ENCODE peak calls at places on chromosome 11, in nine cellular contexts. One of them, this sample, is unnamed.

GRCh38 chr11:69674267-69674885 is 777 bp downstream of the LTO1 start:
- DNase-seq in MM.1S: no peak
- DNase-seq in psoas muscle: peak
- DNase-seq in lung: no peak
- DNase-seq in esophagus squamous epithelium: no peak
- DNase-seq in AG04449: peak
- DNase-seq in CD4-positive, alpha-beta memory T cell: no peak
- DNase-seq in mucosa of descending colon: no peak
- DNase-seq in RWPE2: no peak
- DNase-seq in this sample: no peak

GRCh38 chr11:86182976-86183584 is 61.5 kb upstream of the EED start:
- DNase-seq in esophagus squamous epithelium: no peak
- DNase-seq in mucosa of descending colon: peak
- DNase-seq in psoas muscle: no peak
- DNase-seq in lung: no peak
- DNase-seq in CD4-positive, alpha-beta memory T cell: peak
- DNase-seq in MM.1S: peak
- DNase-seq in RWPE2: peak
- DNase-seq in AG04449: no peak
- DNase-seq in this sample: no peak

GRCh38 chr11:134750619-134751018 is 338.6 kb upstream of the B3GAT1 start:
- DNase-seq in MM.1S: no peak
- DNase-seq in esophagus squamous epithelium: no peak
- DNase-seq in CD4-positive, alpha-beta memory T cell: no peak
- DNase-seq in mucosa of descending colon: no peak
- DNase-seq in RWPE2: no peak
- DNase-seq in lung: no peak
- DNase-seq in AG04449: no peak
- DNase-seq in psoas muscle: no peak
- DNase-seq in this sample: no peak

GRCh38 chr11:83330303-83330702 is 44.1 kb upstream of the CCDC90B start:
- DNase-seq in esophagus squamous epithelium: no peak
- DNase-seq in RWPE2: no peak
- DNase-seq in AG04449: no peak
- DNase-seq in psoas muscle: no peak
- DNase-seq in CD4-positive, alpha-beta memory T cell: no peak
- DNase-seq in lung: no peak
- DNase-seq in mucosa of descending colon: no peak
- DNase-seq in MM.1S: no peak
- DNase-seq in this sample: no peak

GRCh38 chr11:2202900-2203439 is 31.4 kb upstream of the TH start:
- DNase-seq in RWPE2: peak
- DNase-seq in lung: no peak
- DNase-seq in MM.1S: no peak
- DNase-seq in mucosa of descending colon: peak
- DNase-seq in AG04449: no peak
- DNase-seq in psoas muscle: peak
- DNase-seq in esophagus squamous epithelium: no peak
- DNase-seq in CD4-positive, alpha-beta memory T cell: no peak
- DNase-seq in this sample: no peak

GRCh38 chr11:18527512-18527911 is 770 bp upstream of the TSG101 start:
- DNase-seq in lung: no peak
- DNase-seq in psoas muscle: no peak
- DNase-seq in esophagus squamous epithelium: no peak
- DNase-seq in MM.1S: peak
- DNase-seq in AG04449: no peak
- DNase-seq in CD4-positive, alpha-beta memory T cell: no peak
- DNase-seq in mucosa of descending colon: no peak
- DNase-seq in RWPE2: no peak
- DNase-seq in this sample: no peak

GRCh38 chr11:131672191-131672590 is 301.8 kb downstream of the NTM start:
- DNase-seq in esophagus squamous epithelium: no peak
- DNase-seq in mucosa of descending colon: no peak
- DNase-seq in CD4-positive, alpha-beta memory T cell: no peak
- DNase-seq in MM.1S: no peak
- DNase-seq in psoas muscle: no peak
- DNase-seq in AG04449: no peak
- DNase-seq in lung: no peak
- DNase-seq in RWPE2: peak
- DNase-seq in this sample: no peak

GRCh38 chr11:27347949-27348879 is 14.8 kb downstream of the CCDC34 start:
- DNase-seq in mucosa of descending colon: no peak
- DNase-seq in lung: no peak
- DNase-seq in RWPE2: no peak
- DNase-seq in psoas muscle: no peak
- DNase-seq in AG04449: no peak
- DNase-seq in esophagus squamous epithelium: no peak
- DNase-seq in CD4-positive, alpha-beta memory T cell: no peak
- DNase-seq in MM.1S: no peak
- DNase-seq in this sample: no peak

GRCh38 chr11:94623120-94623735 is 56.1 kb downstream of the PIWIL4 start:
- DNase-seq in MM.1S: peak
- DNase-seq in CD4-positive, alpha-beta memory T cell: peak
- DNase-seq in RWPE2: no peak
- DNase-seq in esophagus squamous epithelium: no peak
- DNase-seq in psoas muscle: no peak
- DNase-seq in lung: peak
- DNase-seq in AG04449: peak
- DNase-seq in mucosa of descending colon: no peak
- DNase-seq in this sample: peak

GRCh38 chr11:11731311-11732083 is 109.7 kb upstream of the GALNT18 start:
- DNase-seq in AG04449: peak
- DNase-seq in mucosa of descending colon: no peak
- DNase-seq in psoas muscle: no peak
- DNase-seq in MM.1S: no peak
- DNase-seq in RWPE2: no peak
- DNase-seq in CD4-positive, alpha-beta memory T cell: no peak
- DNase-seq in esophagus squamous epithelium: no peak
- DNase-seq in lung: no peak
- DNase-seq in this sample: no peak

GRCh38 chr11:61059260-61059752 is 43.0 kb upstream of the CD5 start:
- DNase-seq in MM.1S: no peak
- DNase-seq in psoas muscle: no peak
- DNase-seq in mucosa of descending colon: no peak
- DNase-seq in lung: no peak
- DNase-seq in RWPE2: no peak
- DNase-seq in CD4-positive, alpha-beta memory T cell: no peak
- DNase-seq in AG04449: no peak
- DNase-seq in esophagus squamous epithelium: no peak
- DNase-seq in this sample: no peak

GRCh38 chr11:11709447-11710239 is 87.8 kb upstream of the GALNT18 start:
- DNase-seq in AG04449: no peak
- DNase-seq in MM.1S: no peak
- DNase-seq in psoas muscle: no peak
- DNase-seq in mucosa of descending colon: no peak
- DNase-seq in CD4-positive, alpha-beta memory T cell: no peak
- DNase-seq in RWPE2: no peak
- DNase-seq in esophagus squamous epithelium: no peak
- DNase-seq in lung: no peak
- DNase-seq in this sample: no peak

GRCh38 chr11:117703209-117703608 is 93.8 kb downstream of the DSCAML1 start:
- DNase-seq in AG04449: no peak
- DNase-seq in esophagus squamous epithelium: no peak
- DNase-seq in MM.1S: no peak
- DNase-seq in mucosa of descending colon: no peak
- DNase-seq in CD4-positive, alpha-beta memory T cell: no peak
- DNase-seq in lung: no peak
- DNase-seq in RWPE2: no peak
- DNase-seq in psoas muscle: no peak
- DNase-seq in this sample: no peak

GRCh38 chr11:119195680-119196079 is 10.4 kb downstream of the NHERF4 start:
- DNase-seq in RWPE2: no peak
- DNase-seq in psoas muscle: no peak
- DNase-seq in lung: peak
- DNase-seq in mucosa of descending colon: peak
- DNase-seq in AG04449: no peak
- DNase-seq in MM.1S: no peak
- DNase-seq in esophagus squamous epithelium: no peak
- DNase-seq in CD4-positive, alpha-beta memory T cell: no peak
- DNase-seq in this sample: no peak

GRCh38 chr11:122647728-122648127 is 7.8 kb upstream of the UBASH3B start:
- DNase-seq in esophagus squamous epithelium: no peak
- DNase-seq in lung: no peak
- DNase-seq in psoas muscle: no peak
- DNase-seq in MM.1S: no peak
- DNase-seq in CD4-positive, alpha-beta memory T cell: no peak
- DNase-seq in RWPE2: no peak
- DNase-seq in AG04449: no peak
- DNase-seq in mucosa of descending colon: no peak
- DNase-seq in this sample: no peak

GRCh38 chr11:129643031-129643721 is 172.5 kb upstream of the TMEM45B start:
- DNase-seq in mucosa of descending colon: no peak
- DNase-seq in esophagus squamous epithelium: no peak
- DNase-seq in AG04449: no peak
- DNase-seq in psoas muscle: no peak
- DNase-seq in CD4-positive, alpha-beta memory T cell: no peak
- DNase-seq in MM.1S: no peak
- DNase-seq in lung: peak
- DNase-seq in RWPE2: peak
- DNase-seq in this sample: no peak

GRCh38 chr11:64838600-64839334 is 5.7 kb downstream of the CDC42BPG start:
- DNase-seq in AG04449: no peak
- DNase-seq in lung: no peak
- DNase-seq in psoas muscle: no peak
- DNase-seq in RWPE2: no peak
- DNase-seq in CD4-positive, alpha-beta memory T cell: no peak
- DNase-seq in mucosa of descending colon: no peak
- DNase-seq in MM.1S: no peak
- DNase-seq in esophagus squamous epithelium: no peak
- DNase-seq in this sample: no peak

GRCh38 chr11:41878158-41878557 is 418.7 kb upstream of the LRRC4C start:
- DNase-seq in AG04449: no peak
- DNase-seq in RWPE2: no peak
- DNase-seq in CD4-positive, alpha-beta memory T cell: no peak
- DNase-seq in mucosa of descending colon: no peak
- DNase-seq in MM.1S: no peak
- DNase-seq in psoas muscle: no peak
- DNase-seq in esophagus squamous epithelium: no peak
- DNase-seq in lung: no peak
- DNase-seq in this sample: no peak

GRCh38 chr11:35049906-35050531 is 89.0 kb upstream of the CD44 start:
- DNase-seq in CD4-positive, alpha-beta memory T cell: no peak
- DNase-seq in psoas muscle: no peak
- DNase-seq in RWPE2: no peak
- DNase-seq in lung: no peak
- DNase-seq in AG04449: no peak
- DNase-seq in mucosa of descending colon: no peak
- DNase-seq in MM.1S: no peak
- DNase-seq in esophagus squamous epithelium: no peak
- DNase-seq in this sample: no peak
- H3K4me3 ChIP-seq in CD4-positive, alpha-beta memory T cell: no peak
- H3K4me3 ChIP-seq in psoas muscle: no peak
- H3K4me3 ChIP-seq in RWPE2: no peak
- H3K4me3 ChIP-seq in lung: no peak
- H3K4me3 ChIP-seq in AG04449: no peak
- H3K4me3 ChIP-seq in mucosa of descending colon: no peak
- H3K4me3 ChIP-seq in MM.1S: no peak
- H3K4me3 ChIP-seq in esophagus squamous epithelium: no peak
- H3K4me3 ChIP-seq in this sample: no peak

GRCh38 chr11:3861698-3862097 is 6.2 kb downstream of the STIM1 start:
- DNase-seq in psoas muscle: no peak
- DNase-seq in MM.1S: no peak
- DNase-seq in lung: no peak
- DNase-seq in CD4-positive, alpha-beta memory T cell: no peak
- DNase-seq in esophagus squamous epithelium: no peak
- DNase-seq in AG04449: no peak
- DNase-seq in RWPE2: no peak
- DNase-seq in mucosa of descending colon: no peak
- DNase-seq in this sample: peak

GRCh38 chr11:3857628-3858027 is 2.2 kb downstream of the STIM1 start:
- DNase-seq in AG04449: no peak
- DNase-seq in mucosa of descending colon: no peak
- DNase-seq in esophagus squamous epithelium: no peak
- DNase-seq in lung: no peak
- DNase-seq in MM.1S: no peak
- DNase-seq in RWPE2: no peak
- DNase-seq in psoas muscle: no peak
- DNase-seq in CD4-positive, alpha-beta memory T cell: no peak
- DNase-seq in this sample: no peak

GRCh38 chr11:3856856-3857553 is 1.5 kb downstream of the STIM1 start:
- DNase-seq in mucosa of descending colon: no peak
- DNase-seq in RWPE2: no peak
- DNase-seq in esophagus squamous epithelium: no peak
- DNase-seq in psoas muscle: no peak
- DNase-seq in lung: no peak
- DNase-seq in CD4-positive, alpha-beta memory T cell: no peak
- DNase-seq in MM.1S: no peak
- DNase-seq in AG04449: no peak
- DNase-seq in this sample: no peak

GRCh38 chr11:3860360-3860759 is 4.9 kb downstream of the STIM1 start:
- DNase-seq in mucosa of descending colon: no peak
- DNase-seq in CD4-positive, alpha-beta memory T cell: no peak
- DNase-seq in lung: no peak
- DNase-seq in psoas muscle: no peak
- DNase-seq in esophagus squamous epithelium: no peak
- DNase-seq in AG04449: no peak
- DNase-seq in RWPE2: no peak
- DNase-seq in MM.1S: no peak
- DNase-seq in this sample: peak

GRCh38 chr11:3859373-3859881 is 4.0 kb downstream of the STIM1 start:
- DNase-seq in lung: no peak
- DNase-seq in psoas muscle: peak
- DNase-seq in esophagus squamous epithelium: no peak
- DNase-seq in RWPE2: no peak
- DNase-seq in MM.1S: peak
- DNase-seq in CD4-positive, alpha-beta memory T cell: no peak
- DNase-seq in AG04449: no peak
- DNase-seq in mucosa of descending colon: peak
- DNase-seq in this sample: no peak
- H3K4me3 ChIP-seq in lung: no peak
- H3K4me3 ChIP-seq in psoas muscle: peak
- H3K4me3 ChIP-seq in esophagus squamous epithelium: peak
- H3K4me3 ChIP-seq in RWPE2: no peak
- H3K4me3 ChIP-seq in MM.1S: peak
- H3K4me3 ChIP-seq in CD4-positive, alpha-beta memory T cell: peak
- H3K4me3 ChIP-seq in AG04449: no peak
- H3K4me3 ChIP-seq in mucosa of descending colon: no peak
- H3K4me3 ChIP-seq in this sample: peak

DNA sequence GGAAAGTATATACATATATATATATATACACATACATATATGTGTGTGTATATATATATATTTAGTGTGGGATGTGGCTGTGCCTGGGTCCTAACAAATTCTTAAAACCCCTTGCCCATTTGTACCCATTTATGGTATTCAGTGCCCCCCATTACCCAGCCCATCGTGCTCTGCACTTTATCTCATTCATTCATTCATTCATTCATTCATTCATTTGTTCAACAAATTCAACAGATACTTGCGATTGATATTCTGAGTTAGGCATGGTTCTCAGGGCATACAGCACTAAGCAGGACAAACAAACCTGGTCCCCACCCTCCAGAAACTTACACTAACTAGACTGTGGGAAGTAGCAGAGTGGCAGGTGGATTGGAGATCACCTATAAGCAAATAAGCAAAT is 56.6 kb upstream of the LMO2 start:
- DNase-seq in CD4-positive, alpha-beta memory T cell: no peak
- DNase-seq in esophagus squamous epithelium: no peak
- DNase-seq in psoas muscle: no peak
- DNase-seq in mucosa of descending colon: no peak
- DNase-seq in AG04449: no peak
- DNase-seq in RWPE2: no peak
- DNase-seq in MM.1S: no peak
- DNase-seq in lung: no peak
- DNase-seq in this sample: no peak
- H3K4me3 ChIP-seq in CD4-positive, alpha-beta memory T cell: no peak
- H3K4me3 ChIP-seq in esophagus squamous epithelium: no peak
- H3K4me3 ChIP-seq in psoas muscle: no peak
- H3K4me3 ChIP-seq in mucosa of descending colon: no peak
- H3K4me3 ChIP-seq in AG04449: no peak
- H3K4me3 ChIP-seq in RWPE2: no peak
- H3K4me3 ChIP-seq in MM.1S: no peak
- H3K4me3 ChIP-seq in lung: no peak
- H3K4me3 ChIP-seq in this sample: no peak

GRCh38 chr11:44823920-44824704 is 97.3 kb downstream of the TSPAN18 start:
- DNase-seq in AG04449: no peak
- DNase-seq in CD4-positive, alpha-beta memory T cell: no peak
- DNase-seq in RWPE2: no peak
- DNase-seq in MM.1S: no peak
- DNase-seq in lung: no peak
- DNase-seq in esophagus squamous epithelium: no peak
- DNase-seq in mucosa of descending colon: no peak
- DNase-seq in psoas muscle: no peak
- DNase-seq in this sample: no peak
- H3K4me3 ChIP-seq in AG04449: no peak
- H3K4me3 ChIP-seq in CD4-positive, alpha-beta memory T cell: no peak
- H3K4me3 ChIP-seq in RWPE2: no peak
- H3K4me3 ChIP-seq in MM.1S: no peak
- H3K4me3 ChIP-seq in lung: no peak
- H3K4me3 ChIP-seq in esophagus squamous epithelium: no peak
- H3K4me3 ChIP-seq in mucosa of descending colon: no peak
- H3K4me3 ChIP-seq in psoas muscle: no peak
- H3K4me3 ChIP-seq in this sample: no peak